ENCODE peak calls at places on chromosome 15, in six cellular contexts. R is activated naive CD4-positive, alpha-beta T cell; B is activated CD4-positive, alpha-beta memory T cell treated with anti-CD3 and anti-CD28 coated beads, Interleukin-2, amount 10 ng/mL, durations not matched to agents 7 days and 5 days; F is cortex of kidney; O is activated gamma-delta T cell; N is Calu3. U is an unnamed sample.

GRCh38 chr15:51634591-51635198 is 12.1 kb upstream of the DMXL2 start:
- DNase-seq in R (no peak), B (no peak), F (no peak), O (no peak), N (no peak), U (no peak)

GRCh38 chr15:25176991-25177954 is 222.5 kb downstream of the SNRPN start:
- DNase-seq in R (no peak), B (peak; percentile 2), F (no peak), O (no peak), N (no peak), U (no peak)

GRCh38 chr15:78565951-78566774 is 843 bp downstream of the CHRNA5 start:
- DNase-seq in R (no peak), B (no peak), F (no peak), O (no peak), N (peak; percentile 33), U (peak; percentile 43)

GRCh38 chr15:70328137-70329115 is 230.7 kb upstream of the TLE3 start:
- DNase-seq in R (no peak), B (no peak), F (no peak), O (no peak), N (no peak), U (no peak)

GRCh38 chr15:52765779-52766178 is 24.4 kb downstream of the ONECUT1 start:
- DNase-seq in R (no peak), B (no peak), F (no peak), O (no peak), N (peak; percentile 35), U (no peak)

GRCh38 chr15:48890375-48890972 is 12.5 kb downstream of the EID1 start:
- DNase-seq in R (no peak), B (no peak), F (no peak), O (no peak), N (no peak), U (no peak)

GRCh38 chr15:34018021-34018645 is 20.9 kb downstream of the AVEN start:
- DNase-seq in R (no peak), B (peak; percentile 66), F (no peak), O (no peak), N (no peak), U (no peak)

GRCh38 chr15:40047413-40048154 is 8.6 kb upstream of the SRP14 start:
- DNase-seq in R (no peak), B (peak; percentile 74), F (no peak), O (no peak), N (peak; percentile 75), U (peak; percentile 88)

GRCh38 chr15:51162865-51163762 is 68.4 kb upstream of the TNFAIP8L3 start:
- DNase-seq in R (peak; percentile 3), B (peak; percentile 61), F (no peak), O (no peak), N (peak; percentile 78), U (peak; percentile 80)

GRCh38 chr15:99967841-99968371 is 234.7 kb upstream of the LYSMD4 start:
- DNase-seq in R (no peak), B (no peak), F (no peak), O (no peak), N (no peak), U (peak; percentile 75)

GRCh38 chr15:81781316-81781868 is 264.4 kb downstream of the MEX3B start:
- DNase-seq in R (no peak), B (no peak), F (no peak), O (no peak), N (no peak), U (no peak)

U was measured in HT1080.